ENCODE peak calls at places on chromosomes 5 and 9, in six cellular contexts. E is epithelial cell of esophagus, M is fibroblast of the aortic adventitia, O is HFF-Myc, C is GM06990, K is A673. W is an unnamed sample.

GRCh38 chr5:161098516-161098915 is 246.5 kb upstream of the ATP10B start:
- DNase-seq in M (no peak), E (peak; percentile 51), O (no peak), C (no peak), K (no peak), W (no peak)

GRCh38 chr9:118637681-118638080 is 731.6 kb downstream of the BRINP1 start:
- DNase-seq in E (no peak), C (no peak), O (no peak), K (no peak), M (no peak), W (no peak)

GRCh38 chr9:27033815-27034403 is 28.4 kb upstream of the LRRC19 start:
- DNase-seq in M (peak; percentile 58), K (peak; percentile 35), E (peak; percentile 58), O (peak; percentile 15), C (peak; percentile 14), W (no peak)

GRCh38 chr5:122099060-122099790 is 21.2 kb upstream of the LOX start:
- DNase-seq in M (peak; percentile 69), O (no peak), K (no peak), C (no peak), E (peak; percentile 84), W (no peak)

GRCh38 chr9:132160802-132161742 is 786 bp upstream of the NTNG2 start:
- DNase-seq in C (no peak), K (peak; percentile 77), O (no peak), E (peak; percentile 48), M (peak; percentile 80), W (no peak)

GRCh38 chr9:112475318-112475717 is 11.3 kb upstream of the KIAA1958 start:
- DNase-seq in C (no peak), K (no peak), O (no peak), M (no peak), E (no peak), W (no peak)

GRCh38 chr5:180179399-180180197 is 29.4 kb downstream of the RASGEF1C start:
- DNase-seq in C (no peak), K (no peak), O (no peak), E (no peak), M (no peak), W (no peak)

GRCh38 chr5:149838881-149839739 is 105.5 kb downstream of the PDE6A start:
- DNase-seq in C (no peak), M (peak; percentile 22), O (peak; percentile 32), E (peak; percentile 95), K (no peak), W (no peak)

GRCh38 chr9:84991506-84991855 is 322.0 kb downstream of the NTRK2 start:
- DNase-seq in O (no peak), K (no peak), E (no peak), M (no peak), C (no peak), W (no peak)

GRCh38 chr9:132260846-132261245 is 93.9 kb downstream of the SETX start:
- DNase-seq in M (no peak), K (no peak), O (no peak), C (no peak), E (no peak), W (no peak)

GRCh38 chr9:121026260-121026691 is 23.8 kb downstream of the C5 start:
- DNase-seq in E (no peak), M (no peak), O (no peak), K (no peak), C (no peak), W (no peak)

GRCh38 chr9:136858844-136859757 is 7.0 kb downstream of the MAMDC4 start:
- DNase-seq in C (peak; percentile 13), E (no peak), M (peak; percentile 60), O (no peak), K (no peak), W (peak; percentile 29)

GRCh38 chr5:110354341-110354740 is 372.1 kb downstream of the TMEM232 start:
- DNase-seq in E (no peak), M (peak; percentile 16), K (no peak), C (no peak), O (no peak), W (no peak)

GRCh38 chr9:107703651-107704050 is 214.1 kb upstream of the KLF4 start:
- DNase-seq in O (no peak), K (no peak), C (no peak), E (no peak), M (no peak), W (no peak)

GRCh38 chr5:173622639-173623038 is 6.2 kb upstream of the BOD1 start:
- DNase-seq in E (no peak), M (no peak), K (no peak), O (no peak), C (no peak), W (no peak)

GRCh38 chr5:81183811-81184748 is 49.0 kb upstream of the CKMT2 start:
- DNase-seq in M (no peak), E (no peak), O (no peak), C (no peak), K (no peak), W (no peak)

GRCh38 chr9:137813167-137813566 is 64.4 kb upstream of the CACNA1B start:
- DNase-seq in E (no peak), O (no peak), M (no peak), K (no peak), C (no peak), W (no peak)

GRCh38 chr9:133634024-133634691 is 2.0 kb upstream of the DBH start:
- DNase-seq in O (no peak), K (no peak), C (no peak), E (no peak), M (no peak), W (no peak)

GRCh38 chr9:126650404-126650804 is 36.7 kb downstream of the LMX1B start:
- DNase-seq in C (no peak), K (no peak), E (no peak), M (no peak), O (no peak), W (no peak)

GRCh38 chr5:176774216-176775171 is 35.9 kb upstream of the UNC5A start:
- DNase-seq in M (no peak), E (no peak), O (no peak), C (no peak), K (no peak), W (no peak)

GRCh38 chr9:2291980-2292704 is 277.0 kb downstream of the SMARCA2 start:
- DNase-seq in O (peak; percentile 17), C (no peak), M (peak; percentile 55), E (peak; percentile 97), K (peak; percentile 18), W (no peak)

GRCh38 chr5:98997000-98997399 is 68.2 kb upstream of the CHD1 start:
- DNase-seq in O (no peak), M (peak; percentile 83), C (no peak), E (peak; percentile 29), K (peak; percentile 88), W (no peak)

GRCh38 chr9:131608469-131609115 is 63.3 kb downstream of the PRRT1B start:
- DNase-seq in K (no peak), E (peak; percentile 91), O (peak; percentile 55), C (no peak), M (peak; percentile 92), W (peak; percentile 66)

GRCh38 chr9:69200071-69200470 is 26.0 kb downstream of the TJP2 start:
- DNase-seq in E (peak; percentile 82), O (no peak), M (peak; percentile 42), C (no peak), K (no peak), W (no peak)

GRCh38 chr9:16485155-16485554 is 385.3 kb downstream of the BNC2 start:
- DNase-seq in E (peak; percentile 24), O (no peak), C (no peak), K (no peak), M (no peak), W (no peak)

GRCh38 chr5:53321073-53321472 is 159.4 kb upstream of the FST start:
- DNase-seq in E (peak; percentile 58), O (no peak), K (no peak), C (no peak), M (no peak), W (no peak)

GRCh38 chr5:53321721-53322120 is 158.7 kb upstream of the FST start:
- DNase-seq in M (no peak), E (no peak), O (no peak), K (no peak), C (no peak), W (no peak)

GRCh38 chr5:53319306-53319705 is 161.1 kb upstream of the FST start:
- DNase-seq in C (no peak), M (no peak), K (no peak), O (no peak), E (peak; percentile 98), W (no peak)

GRCh38 chr5:53322257-53322656 is 158.2 kb upstream of the FST start:
- DNase-seq in C (no peak), M (no peak), E (peak; percentile 84), O (no peak), K (no peak), W (no peak)

GRCh38 chr5:53318303-53318702 is 162.1 kb upstream of the FST start:
- DNase-seq in C (no peak), K (no peak), M (no peak), E (peak; percentile 58), O (no peak), W (no peak)
- TF ChIP-seq CTCF in C (peak; percentile 20), K (no peak), M (no peak), E (peak; percentile 47), O (peak; percentile 7), W (no peak)

DNA sequence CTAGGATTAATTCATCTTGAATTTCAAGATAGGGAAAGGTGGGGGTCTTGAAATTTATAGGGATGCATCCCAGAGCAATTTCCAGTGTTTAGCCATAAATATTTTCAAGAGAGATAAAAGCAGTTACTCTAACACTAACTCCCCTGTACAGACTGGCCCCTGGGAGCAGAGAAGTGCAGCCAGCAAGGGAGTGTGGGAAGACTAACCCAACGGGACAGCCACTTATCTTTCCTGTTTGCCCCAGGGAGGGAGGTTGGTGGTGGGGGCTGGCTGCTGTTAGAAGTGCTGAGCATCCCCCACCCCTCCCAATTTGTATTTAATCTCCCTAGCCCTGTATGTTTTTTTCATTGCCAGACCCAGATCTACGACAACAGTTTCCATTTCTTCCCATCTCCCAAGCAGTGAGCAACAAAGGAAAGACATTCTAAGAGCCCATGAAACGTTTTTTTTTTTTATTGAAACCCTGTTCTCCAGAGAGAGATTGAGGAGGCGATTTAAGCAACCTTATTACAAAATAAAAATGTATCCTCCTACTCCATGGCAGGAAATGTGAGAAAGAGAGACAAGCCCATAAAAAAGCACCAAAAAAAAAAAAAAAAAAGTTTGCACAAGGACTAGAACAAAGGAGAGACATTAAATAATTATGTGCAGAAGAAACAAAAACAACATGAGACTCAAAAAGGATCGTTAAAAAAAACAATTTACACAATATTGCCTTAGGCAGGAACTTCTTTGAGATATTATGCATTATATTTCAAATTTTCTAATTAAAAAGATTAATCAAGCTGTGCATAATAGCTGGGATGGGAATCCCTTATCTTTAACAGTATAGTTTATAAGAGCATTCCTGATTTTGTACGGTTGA is 343.4 kb downstream of the ARHGEF28 start:
- DNase-seq in E (no peak), C (no peak), K (peak; percentile 18), M (no peak), O (no peak), W (no peak)
- H3K4me3 ChIP-seq in E (no peak overlapping the region), C (no peak overlapping the region), K (no peak overlapping the region), M (no peak overlapping the region), O (no peak overlapping the region), W (no peak overlapping the region)

DNA sequence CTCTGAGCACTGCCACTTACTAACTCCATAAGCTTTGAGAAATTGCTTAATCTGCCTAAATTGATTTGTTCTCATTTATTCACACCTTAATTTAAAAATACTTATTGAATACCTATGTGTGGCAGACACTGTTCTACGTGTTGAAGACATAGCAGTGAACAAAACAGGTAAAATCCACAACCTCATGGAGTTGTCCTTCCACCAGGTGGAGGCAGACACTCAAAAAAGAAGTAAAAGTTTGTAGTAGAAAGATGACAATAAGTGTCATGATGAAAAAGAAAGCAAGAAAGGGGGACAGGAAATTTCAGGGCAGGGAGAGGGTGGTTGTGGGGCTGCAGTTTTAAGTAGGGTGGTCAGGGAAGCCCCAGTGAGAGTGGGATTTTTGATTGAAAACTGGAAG is 94.9 kb downstream of the SREK1 start:
- DNase-seq in E (peak; percentile 44), O (no peak), C (no peak), K (no peak), M (no peak), W (no peak)
- TF ChIP-seq CTCF in E (peak; percentile 39), O (no peak), C (no peak), K (peak; percentile 30), M (no peak), W (peak; percentile 18)

GRCh38 chr9:95494416-95495371 is 22.1 kb downstream of the PTCH1 start:
- DNase-seq in M (no peak), O (no peak), C (peak; percentile 72), K (peak; percentile 85), E (no peak), W (no peak)
- H3K4me3 ChIP-seq in M (no peak overlapping the region), O (no peak overlapping the region), C (peak overlapping the region; percentile 65), K (no peak overlapping the region), E (no peak overlapping the region), W (no peak overlapping the region)